ENCODE peak calls at places on chromosomes 16 and 17, in ten cellular contexts. F, N, I, C, U, H, V, Y, K and Z are unnamed samples.

GRCh38 chr17:17922198-17922901 is 49.9 kb downstream of the TOM1L2 start:
- DNase-seq in K (no peak), C (no peak), N (no peak), I (no peak), F (no peak), V (no peak), U (peak; percentile 54), H (no peak), Y (no peak), Z (no peak)

GRCh38 chr17:28598799-28599310 is at the start of gene SPAG5:
- DNase-seq in V (peak; percentile 95), N (peak; percentile 90), Y (peak; percentile 88), C (peak; percentile 93), I (peak; percentile 95), F (peak; percentile 99), H (peak; percentile 95), K (peak; percentile 81), U (peak; percentile 99), Z (peak; percentile 98)

GRCh38 chr16:81639931-81640680 is 139.0 kb upstream of the PLCG2 start:
- DNase-seq in U (no peak), C (no peak), H (no peak), K (no peak), Y (peak; percentile 11), V (no peak), N (no peak), I (no peak), F (no peak), Z (no peak)

GRCh38 chr17:50871369-50871768 is 5.2 kb upstream of the TOB1 start:
- DNase-seq in K (no peak), H (no peak), F (no peak), U (no peak), Y (no peak), N (no peak), I (no peak), V (no peak), C (no peak), Z (no peak)

GRCh38 chr16:86517652-86518258 is 7.4 kb downstream of the FOXF1 start:
- DNase-seq in U (peak; percentile 90), V (no peak), I (peak; percentile 47), Y (peak; percentile 88), H (no peak), N (no peak), K (peak; percentile 51), F (peak; percentile 73), C (no peak), Z (peak; percentile 45)

GRCh38 chr17:70901870-70902269 is 732.5 kb downstream of the KCNJ2 start:
- DNase-seq in U (no peak), I (no peak), F (no peak), Y (no peak), V (no peak), K (no peak), C (no peak), N (no peak), H (no peak), Z (no peak)

GRCh38 chr16:88857728-88858339 is 907 bp downstream of the TRAPPC2L start:
- DNase-seq in C (peak; percentile 65), N (peak; percentile 58), U (peak; percentile 93), F (peak; percentile 96), V (no peak), Y (peak; percentile 72), H (peak; percentile 93), K (peak; percentile 55), I (peak; percentile 69), Z (peak; percentile 85)

GRCh38 chr17:39677581-39678339 is 9.5 kb downstream of the PNMT start:
- DNase-seq in N (no peak), C (no peak), U (no peak), Y (no peak), F (no peak), K (no peak), I (peak; percentile 99), H (no peak), V (peak; percentile 48), Z (no peak)

GRCh38 chr16:56107944-56108583 is 83.2 kb upstream of the GNAO1 start:
- DNase-seq in K (no peak), C (no peak), F (no peak), I (peak; percentile 75), H (no peak), Y (no peak), U (no peak), N (no peak), V (no peak), Z (no peak)

GRCh38 chr17:32555611-32556310 is 69.0 kb downstream of the CDK5R1 start:
- DNase-seq in N (no peak), Y (no peak), F (no peak), I (no peak), C (no peak), U (no peak), K (no peak), V (no peak), H (no peak), Z (no peak)

DNA sequence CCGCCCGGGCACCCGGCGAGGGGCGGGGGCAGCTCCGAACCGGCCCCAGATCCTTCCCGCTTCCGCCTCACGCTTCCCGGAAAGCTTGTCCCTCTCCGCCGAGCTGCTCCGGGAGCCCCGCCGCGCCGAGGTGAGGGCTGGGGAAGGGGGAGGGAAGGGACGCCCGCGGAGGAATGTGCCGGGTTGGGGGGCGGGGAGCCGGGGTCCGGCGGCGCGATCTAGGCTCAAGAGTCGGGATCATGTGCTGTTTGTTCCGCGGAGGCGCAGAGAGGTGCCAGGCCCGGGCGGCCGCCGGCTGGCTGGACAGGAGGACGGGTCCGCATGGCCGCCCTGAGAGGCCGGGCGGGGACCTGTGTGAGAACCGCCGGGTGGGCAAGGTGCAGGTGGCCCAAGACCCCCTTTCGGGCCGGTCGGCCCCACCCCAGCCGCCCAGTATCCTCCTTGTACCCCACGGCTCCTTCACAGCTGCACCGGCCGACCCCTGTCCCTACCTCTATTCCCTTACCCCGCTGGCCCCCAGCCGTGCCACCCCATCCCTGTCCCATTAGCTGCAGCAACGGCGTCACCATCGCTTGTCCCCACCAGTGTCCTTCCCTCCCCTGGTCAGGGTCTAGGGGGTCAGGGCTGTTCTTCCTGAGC is 396 bp downstream of the KIF1C start:
- DNase-seq in K (no peak), C (no peak), V (peak; percentile 78), Y (no peak), H (peak; percentile 62), N (peak; percentile 55), I (peak; percentile 71), F (peak; percentile 36), U (peak; percentile 92), Z (peak; percentile 61)
- TF ChIP-seq POLR2A in K (no peak), C (no peak), V (no peak), Y (no peak), H (no peak), N (peak; percentile 22), I (no peak), F (peak; percentile 18), U (no peak), Z (no peak)

GRCh38 chr16:69311115-69311532 is at the start of gene VPS4A:
- DNase-seq in F (peak; percentile 80), U (peak; percentile 99), N (peak; percentile 95), C (peak; percentile 95), Y (peak; percentile 94), K (peak; percentile 89), H (peak; percentile 97), V (peak; percentile 97), I (peak; percentile 97), Z (peak; percentile 97)
- TF ChIP-seq POLR2A in F (peak; percentile 69), U (no peak), N (peak; percentile 76), C (no peak), Y (peak; percentile 70), K (peak; percentile 53), H (no peak), V (peak; percentile 63), I (peak; percentile 81), Z (peak; percentile 77)

GRCh38 chr17:31216053-31216751 is 80.8 kb downstream of the OMG start:
- DNase-seq in I (no peak), U (no peak), K (peak; percentile 19), C (no peak), N (no peak), F (peak; percentile 23), V (no peak), H (no peak), Y (peak; percentile 92), Z (peak; percentile 71)
- TF ChIP-seq POLR2A in I (no peak), U (no peak), K (no peak), C (no peak), N (no peak), F (no peak), V (no peak), H (no peak), Y (no peak), Z (no peak)

GRCh38 chr16:1299012-1299867 is 10.2 kb upstream of the UBE2I start:
- DNase-seq in C (peak; percentile 80), F (no peak), U (no peak), K (no peak), I (peak; percentile 19), V (no peak), H (no peak), Y (no peak), N (no peak), Z (no peak)
- TF ChIP-seq POLR2A in C (peak; percentile 62), F (no peak), U (no peak), K (no peak), I (no peak), V (no peak), H (no peak), Y (no peak), N (no peak), Z (no peak)